ENCODE peak calls at places on chromosomes 16 and 17, in eight cellular contexts. M is IMR-90, T is tibial artery, Q is AG10803, O is AG04450, U is fibroblast of villous mesenchyme, S is OCI-LY7, W is cardiac fibroblast. J is an unnamed sample.

GRCh38 chr16:67675579-67675935 is 8.9 kb downstream of the C16orf86 start:
- DNase-seq in M (no peak), T (no peak), Q (no peak), O (no peak), U (no peak), S (no peak), W (no peak), J (no peak)

GRCh38 chr17:79686476-79686875 is 44.3 kb upstream of the ENPP7 start:
- DNase-seq in M (no peak), T (no peak), Q (no peak), O (no peak), U (no peak), S (no peak), W (no peak), J (no peak)

GRCh38 chr17:80476877-80477646 is 655 bp upstream of the NPTX1 start:
- DNase-seq in M (no peak), T (no peak), Q (no peak), O (no peak), U (no peak), S (no peak), W (no peak), J (no peak)

GRCh38 chr17:9729034-9729650 is 62.2 kb downstream of the DHRS7C start:
- DNase-seq in M (peak; percentile 45), T (no peak), Q (peak; percentile 58), O (no peak), U (peak; percentile 58), S (peak; percentile 56), W (peak; percentile 51), J (peak; percentile 13)

GRCh38 chr16:27572711-27573110 is 22.8 kb downstream of the KATNIP start:
- DNase-seq in M (no peak), T (no peak), Q (peak; percentile 12), O (no peak), U (peak; percentile 39), S (no peak), W (peak; percentile 43), J (no peak)

GRCh38 chr16:3266873-3267537 is 10.6 kb upstream of the MEFV start:
- DNase-seq in M (peak; percentile 35), T (no peak), Q (peak; percentile 95), O (no peak), U (peak; percentile 30), S (peak; percentile 64), W (peak; percentile 62), J (peak; percentile 16)

GRCh38 chr16:88922114-88922825 is 54.7 kb downstream of the CBFA2T3 start:
- DNase-seq in M (peak; percentile 39), T (peak; percentile 76), Q (peak; percentile 79), O (peak; percentile 20), U (peak; percentile 63), S (no peak), W (peak; percentile 68), J (peak; percentile 50)

GRCh38 chr16:77335652-77336234 is 99.1 kb downstream of the ADAMTS18 start:
- DNase-seq in M (no peak), T (no peak), Q (no peak), O (no peak), U (no peak), S (no peak), W (no peak), J (peak; percentile 10)

GRCh38 chr17:15247891-15248529 is 17.1 kb downstream of the PMP22 start:
- DNase-seq in M (no peak), T (no peak), Q (peak; percentile 17), O (no peak), U (no peak), S (peak; percentile 22), W (no peak), J (no peak)

GRCh38 chr17:49548051-49548505 is 27.6 kb upstream of the NXPH3 start:
- DNase-seq in M (no peak), T (no peak), Q (no peak), O (no peak), U (no peak), S (no peak), W (no peak), J (no peak)

GRCh38 chr16:57628782-57629181 is 352 bp downstream of the ADGRG1 start:
- DNase-seq in M (no peak), T (no peak), Q (no peak), O (no peak), U (no peak), S (no peak), W (no peak), J (no peak)

GRCh38 chr16:77946834-77947233 is 75.5 kb upstream of the CLEC3A start:
- DNase-seq in M (peak; percentile 14), T (no peak), Q (no peak), O (no peak), U (peak; percentile 80), S (no peak), W (no peak), J (no peak)

GRCh38 chr16:30115238-30115637 is 1.9 kb upstream of the GDPD3 start:
- DNase-seq in M (no peak), T (no peak), Q (no peak), O (no peak), U (no peak), S (peak; percentile 49), W (no peak), J (peak; percentile 42)

GRCh38 chr17:50056217-50056960 is 479 bp downstream of the ITGA3 start:
- DNase-seq in M (peak; percentile 69), T (peak; percentile 46), Q (peak; percentile 63), O (no peak), U (peak; percentile 71), S (peak; percentile 82), W (peak; percentile 68), J (peak; percentile 88)

GRCh38 chr16:89829630-89830437 is 1.6 kb downstream of the SPIRE2 start:
- DNase-seq in M (no peak), T (no peak), Q (no peak), O (no peak), U (no peak), S (no peak), W (no peak), J (peak; percentile 40)

GRCh38 chr17:66255112-66255511 is 25.9 kb upstream of the APOH start:
- DNase-seq in M (peak; percentile 83), T (no peak), Q (peak; percentile 78), O (peak; percentile 62), U (peak; percentile 85), S (peak; percentile 80), W (peak; percentile 90), J (peak; percentile 39)

GRCh38 chr16:89707695-89708094 is 6.2 kb upstream of the SPATA2L start:
- DNase-seq in M (no peak), T (no peak), Q (no peak), O (no peak), U (no peak), S (no peak), W (no peak), J (no peak)

GRCh38 chr16:67199808-67200198 is 872 bp downstream of the ELMO3 start:
- DNase-seq in M (no peak), T (no peak), Q (no peak), O (no peak), U (no peak), S (no peak), W (no peak), J (peak; percentile 56)

GRCh38 chr17:6070895-6071511 is 824 bp downstream of the WSCD1 start:
- DNase-seq in M (no peak), T (no peak), Q (peak; percentile 4), O (no peak), U (no peak), S (no peak), W (no peak), J (no peak)
- TF ChIP-seq CTCF in M (no peak), T (no peak), Q (no peak), O (no peak), U (no peak), S (no peak), W (no peak), J (no peak)

GRCh38 chr17:3593384-3593783 is 15.8 kb downstream of the TRPV1 start:
- DNase-seq in M (no peak), T (no peak), Q (no peak), O (no peak), U (no peak), S (no peak), W (no peak), J (no peak)

GRCh38 chr17:3596804-3597464 is 12.3 kb downstream of the TRPV1 start:
- DNase-seq in M (no peak), T (no peak), Q (no peak), O (no peak), U (no peak), S (no peak), W (no peak), J (no peak)

GRCh38 chr17:3592216-3592860 is 16.9 kb downstream of the TRPV1 start:
- DNase-seq in M (no peak), T (no peak), Q (no peak), O (no peak), U (no peak), S (no peak), W (no peak), J (no peak)

GRCh38 chr17:3594976-3595375 is 14.2 kb downstream of the TRPV1 start:
- DNase-seq in M (no peak), T (no peak), Q (peak; percentile 5), O (no peak), U (no peak), S (no peak), W (peak; percentile 4), J (no peak)

DNA sequence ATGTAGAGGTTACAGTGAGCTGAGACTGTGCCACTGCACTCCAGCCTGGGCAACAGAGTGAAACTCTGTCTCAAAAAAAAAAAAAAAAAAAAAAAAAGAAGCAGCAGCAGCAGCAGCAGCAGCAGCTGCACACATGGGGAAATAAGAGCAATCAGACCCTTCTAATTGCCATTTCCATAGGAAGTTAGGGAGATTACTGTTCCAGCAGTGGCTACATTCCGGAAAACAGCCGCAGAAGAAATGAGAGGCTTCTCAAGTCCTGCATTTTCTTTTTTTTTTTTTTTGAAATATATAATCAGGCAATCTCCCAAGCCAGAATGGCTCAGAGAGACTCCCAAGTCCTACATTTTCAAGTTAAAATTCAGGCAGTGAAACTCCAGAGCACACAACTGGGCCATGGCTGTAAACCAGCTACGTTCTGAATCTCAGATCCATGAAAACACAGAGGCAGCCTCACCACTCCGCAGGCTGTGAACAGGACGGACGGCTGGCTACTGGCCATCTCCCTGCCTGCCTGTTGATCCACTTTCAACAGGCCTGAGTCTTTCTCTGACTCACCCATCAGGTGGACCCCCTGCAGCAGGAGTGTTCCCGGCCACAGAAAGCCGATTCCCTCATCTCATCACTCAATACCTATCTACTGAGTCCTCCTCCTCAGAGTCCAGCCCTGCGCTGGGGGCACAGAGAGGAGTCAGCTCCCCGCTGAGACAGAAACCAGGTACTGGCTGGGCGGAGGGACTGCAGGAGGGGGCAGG is 15.0 kb downstream of the TRPV1 start:
- DNase-seq in M (peak; percentile 84), T (no peak), Q (peak; percentile 34), O (peak; percentile 48), U (peak; percentile 18), S (no peak), W (peak; percentile 68), J (no peak)
- TF ChIP-seq CTCF in M (no peak), T (no peak), Q (no peak), O (no peak), U (no peak), S (no peak), W (no peak), J (no peak)

DNA sequence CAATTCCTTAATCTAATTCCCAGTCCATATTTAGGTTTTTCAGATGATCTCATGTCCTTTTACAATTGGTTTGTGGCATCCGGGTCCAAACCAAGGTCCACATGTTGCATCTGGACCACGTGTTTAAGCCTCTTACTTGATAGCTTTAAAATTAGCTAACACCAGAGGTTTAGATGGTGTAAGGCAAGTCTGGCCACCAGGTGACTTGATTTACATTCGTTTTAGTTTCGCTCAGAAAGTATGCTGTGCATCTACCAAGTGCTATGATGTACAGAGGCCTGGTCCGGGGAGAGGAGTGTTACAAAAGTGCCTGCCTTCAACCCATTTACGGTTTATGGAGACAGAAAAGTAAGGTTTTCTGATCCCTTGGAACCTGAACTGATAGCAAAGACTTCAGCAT is 878 bp upstream of the DNAJA2 start:
- DNase-seq in M (no peak), T (no peak), Q (peak; percentile 11), O (no peak), U (peak; percentile 14), S (peak; percentile 70), W (peak; percentile 26), J (no peak)
- TF ChIP-seq CTCF in M (no peak), T (no peak), Q (peak; percentile 24), O (no peak), U (no peak), S (peak; percentile 20), W (no peak), J (peak; percentile 8)

GRCh38 chr17:48051706-48052486 is 3.7 kb downstream of the NFE2L1 start:
- DNase-seq in M (peak; percentile 68), T (peak; percentile 81), Q (peak; percentile 92), O (no peak), U (peak; percentile 92), S (no peak), W (peak; percentile 94), J (no peak)
- TF ChIP-seq CTCF in M (peak; percentile 12), T (no peak), Q (no peak), O (peak; percentile 24), U (peak; percentile 30), S (no peak), W (peak; percentile 18), J (no peak)

J was measured in Calu3.